ENCODE peak calls at places on chromosomes 3 and 15, in five cellular contexts. P is esophagus muscularis mucosa, Q is suprapubic skin, E is gastrocnemius medialis, A is progenitor cell of endocrine pancreas. G is an unnamed sample.

GRCh38 chr3:43161684-43162512 is 56.0 kb upstream of the POMGNT2 start:
- DNase-seq in P (peak), Q (no peak), E (no peak), A (no peak), G (peak)

GRCh38 chr3:187742351-187743171 is 2.7 kb downstream of the BCL6 start:
- DNase-seq in P (no peak), Q (no peak), E (peak), A (no peak), G (no peak)

GRCh38 chr15:43253431-43254403 is 13.0 kb downstream of the TGM5 start:
- DNase-seq in P (no peak), Q (no peak), E (peak), A (no peak), G (no peak)

GRCh38 chr15:25378501-25378901 is 60.3 kb downstream of the UBE3A start:
- DNase-seq in P (no peak), Q (no peak), E (no peak), A (no peak), G (no peak)

GRCh38 chr3:101829066-101829830 is 20.1 kb upstream of the NFKBIZ start:
- DNase-seq in P (no peak), Q (no peak), E (peak), A (no peak), G (no peak)

GRCh38 chr3:129015388-129016105 is 14.4 kb downstream of the EFCC1 start:
- DNase-seq in P (no peak), Q (no peak), E (no peak), A (no peak), G (no peak)

GRCh38 chr3:52892625-52893311 is 4.6 kb downstream of the STIMATE start:
- DNase-seq in P (no peak), Q (no peak), E (no peak), A (no peak), G (peak)

GRCh38 chr15:79171320-79172031 is 80.9 kb upstream of the RASGRF1 start:
- DNase-seq in P (no peak), Q (no peak), E (no peak), A (no peak), G (peak)

GRCh38 chr3:129036234-129037092 is 24.1 kb upstream of the GP9 start:
- DNase-seq in P (no peak), Q (no peak), E (no peak), A (no peak), G (no peak)

GRCh38 chr3:18127181-18127863 is 297.8 kb downstream of the SATB1 start:
- DNase-seq in P (no peak), Q (no peak), E (no peak), A (no peak), G (no peak)

GRCh38 chr3:155197786-155198185 is 95.7 kb downstream of the STRIT1 start:
- DNase-seq in P (no peak), Q (no peak), E (no peak), A (no peak), G (no peak)

GRCh38 chr3:111676177-111677021 is 81.3 kb upstream of the ZBED2 start:
- DNase-seq in P (no peak), Q (no peak), E (no peak), A (no peak), G (no peak)

GRCh38 chr3:27311400-27311799 is 57.8 kb downstream of the NEK10 start:
- DNase-seq in P (no peak), Q (no peak), E (no peak), A (no peak), G (no peak)

GRCh38 chr15:34336947-34337556 is 529 bp downstream of the SLC12A6 start:
- DNase-seq in P (no peak), Q (no peak), E (peak), A (no peak), G (no peak)

GRCh38 chr3:185820973-185821758 is 3.7 kb downstream of the IGF2BP2 start:
- DNase-seq in P (no peak), Q (no peak), E (no peak), A (no peak), G (no peak)

GRCh38 chr3:69699183-69699582 is 40.1 kb upstream of the MITF start:
- DNase-seq in P (no peak), Q (no peak), E (no peak), A (no peak), G (no peak)

GRCh38 chr15:58666957-58667356 is 82.5 kb downstream of the ADAM10 start:
- DNase-seq in P (no peak), Q (no peak), E (no peak), A (no peak), G (no peak)

GRCh38 chr3:53842436-53843194 is 3.6 kb downstream of the CHDH start:
- DNase-seq in P (no peak), Q (no peak), E (no peak), A (peak), G (no peak)

GRCh38 chr15:29071193-29071906 is 185.6 kb downstream of the APBA2 start:
- DNase-seq in P (no peak), Q (no peak), E (no peak), A (no peak), G (no peak)

GRCh38 chr3:50190921-50191660 is at the start of gene GNAT1:
- DNase-seq in P (no peak), Q (no peak), E (no peak), A (no peak), G (no peak)

GRCh38 chr3:186097663-186098451 is 11.0 kb downstream of the ETV5 start:
- DNase-seq in P (no peak), Q (peak), E (no peak), A (peak), G (peak)

GRCh38 chr3:122094125-122094524 is 39.0 kb downstream of the CD86 start:
- DNase-seq in P (no peak), Q (no peak), E (no peak), A (no peak), G (no peak)

GRCh38 chr3:122088519-122088918 is 33.4 kb downstream of the CD86 start:
- DNase-seq in P (no peak), Q (no peak), E (no peak), A (no peak), G (no peak)

GRCh38 chr3:122094693-122095092 is 39.5 kb downstream of the CD86 start:
- DNase-seq in P (no peak), Q (no peak), E (no peak), A (no peak), G (no peak)

GRCh38 chr3:122091602-122092006 is 36.4 kb downstream of the CD86 start:
- DNase-seq in P (no peak), Q (no peak), E (no peak), A (no peak), G (no peak)

DNA sequence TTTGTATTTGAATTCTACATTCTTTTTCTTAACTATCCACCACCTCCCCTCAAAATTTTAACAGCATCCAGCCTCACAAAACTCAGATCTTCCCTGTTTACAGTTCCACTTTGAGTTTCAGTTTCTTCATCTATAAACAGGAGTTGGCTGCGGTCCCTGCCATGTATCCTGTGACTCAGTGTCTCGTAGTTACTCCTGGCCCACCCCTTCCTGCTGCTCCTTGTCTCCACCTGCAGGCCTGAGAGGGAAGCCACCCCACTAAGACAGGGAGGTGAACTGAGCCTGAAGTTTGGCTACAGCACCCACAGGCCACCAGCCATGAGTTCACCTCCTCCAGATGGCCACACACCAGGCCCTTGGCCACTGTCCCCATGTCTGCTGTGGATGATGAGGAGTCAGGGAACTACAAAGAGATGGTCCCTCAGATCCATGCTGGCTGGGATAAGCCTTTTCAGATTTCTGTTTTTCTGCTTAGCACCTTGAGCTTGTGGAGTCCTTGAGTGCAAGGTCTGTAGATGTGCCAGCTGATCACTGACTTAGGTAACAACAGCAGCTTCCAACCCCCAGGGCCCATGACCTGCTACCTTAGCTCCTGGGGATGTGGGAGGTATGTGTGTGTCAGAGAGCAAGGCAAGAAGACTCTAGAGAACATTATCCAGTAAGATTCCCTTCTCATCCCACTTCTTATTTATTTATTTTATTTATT is 37.5 kb downstream of the CD86 start:
- DNase-seq in P (no peak), Q (no peak), E (no peak), A (no peak), G (no peak)
- TF ChIP-seq CTCF in P (no peak), Q (no peak), E (no peak), A (peak), G (no peak)

DNA sequence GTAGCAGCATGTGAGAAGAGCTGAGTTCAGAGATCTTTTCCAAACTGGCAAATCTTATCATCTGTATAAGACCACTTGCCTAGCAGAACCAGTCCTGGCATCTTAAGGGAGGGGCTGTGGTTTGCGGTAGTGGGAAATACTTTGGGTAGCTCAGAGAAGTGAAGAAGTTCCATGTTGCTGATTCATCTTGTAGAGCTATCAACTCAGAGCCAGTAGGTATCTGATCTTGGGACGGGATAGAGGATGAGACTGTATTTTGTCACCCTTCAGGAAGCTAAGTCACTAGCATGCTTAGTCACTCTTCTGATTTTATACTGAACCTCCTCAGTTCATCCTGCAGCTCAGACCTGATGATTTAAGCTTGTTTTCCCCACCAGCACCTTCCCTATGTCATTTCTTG is 211.4 kb downstream of the NR1D2 start:
- DNase-seq in P (no peak), Q (no peak), E (no peak), A (no peak), G (no peak)
- TF ChIP-seq CTCF in P (no peak), Q (no peak), E (no peak), A (no peak), G (no peak)

GRCh38 chr3:121885386-121885785 is 8.8 kb upstream of the SLC15A2 start:
- DNase-seq in P (no peak), Q (no peak), E (no peak), A (no peak), G (no peak)

GRCh38 chr3:121878411-121878810 is 15.8 kb upstream of the SLC15A2 start:
- DNase-seq in P (no peak), Q (no peak), E (no peak), A (no peak), G (no peak)

DNA sequence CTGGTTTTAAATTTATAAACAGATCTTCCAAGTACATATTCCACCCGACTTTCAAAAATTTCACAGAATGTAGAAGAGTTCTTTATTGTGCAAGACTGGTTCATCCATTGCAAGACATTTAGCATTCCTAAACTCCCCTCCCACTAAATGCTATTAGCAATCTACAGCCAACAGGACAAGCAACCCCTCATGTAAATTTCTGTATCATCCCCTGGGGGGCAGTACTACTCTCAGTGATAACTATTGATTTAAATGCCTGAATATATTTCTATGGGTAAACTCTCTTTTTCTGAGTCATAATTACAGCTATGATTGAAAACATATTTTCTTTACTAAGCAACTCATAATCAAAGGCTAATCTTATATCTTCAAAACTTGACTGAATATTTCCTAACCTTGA is 10.7 kb upstream of the SLC15A2 start:
- DNase-seq in P (no peak), Q (no peak), E (no peak), A (no peak), G (no peak)
- TF ChIP-seq CTCF in P (no peak), Q (no peak), E (no peak), A (peak), G (peak)

DNA sequence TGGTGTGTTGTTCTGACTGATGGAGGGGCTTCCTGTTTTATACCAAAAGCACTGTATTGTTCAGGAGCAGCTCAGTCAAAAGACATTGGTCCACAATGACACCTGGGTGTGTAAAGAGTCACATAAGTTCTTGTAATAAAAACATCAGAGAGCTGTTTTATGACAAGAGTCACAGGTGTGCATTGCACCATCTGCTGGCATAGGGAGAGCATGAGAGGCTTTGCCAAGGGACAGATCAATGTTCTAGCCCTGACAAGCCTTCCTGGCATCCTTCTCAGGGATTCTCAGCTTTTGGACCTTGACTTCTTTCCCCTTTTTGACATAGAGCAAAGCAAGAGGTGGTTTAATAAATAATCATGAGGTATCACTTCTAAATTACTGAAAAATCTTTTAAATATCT is 20.5 kb downstream of the ARPP21 start:
- DNase-seq in P (no peak), Q (no peak), E (peak), A (no peak), G (no peak)
- TF ChIP-seq CTCF in P (no peak), Q (no peak), E (no peak), A (peak), G (peak)

DNA sequence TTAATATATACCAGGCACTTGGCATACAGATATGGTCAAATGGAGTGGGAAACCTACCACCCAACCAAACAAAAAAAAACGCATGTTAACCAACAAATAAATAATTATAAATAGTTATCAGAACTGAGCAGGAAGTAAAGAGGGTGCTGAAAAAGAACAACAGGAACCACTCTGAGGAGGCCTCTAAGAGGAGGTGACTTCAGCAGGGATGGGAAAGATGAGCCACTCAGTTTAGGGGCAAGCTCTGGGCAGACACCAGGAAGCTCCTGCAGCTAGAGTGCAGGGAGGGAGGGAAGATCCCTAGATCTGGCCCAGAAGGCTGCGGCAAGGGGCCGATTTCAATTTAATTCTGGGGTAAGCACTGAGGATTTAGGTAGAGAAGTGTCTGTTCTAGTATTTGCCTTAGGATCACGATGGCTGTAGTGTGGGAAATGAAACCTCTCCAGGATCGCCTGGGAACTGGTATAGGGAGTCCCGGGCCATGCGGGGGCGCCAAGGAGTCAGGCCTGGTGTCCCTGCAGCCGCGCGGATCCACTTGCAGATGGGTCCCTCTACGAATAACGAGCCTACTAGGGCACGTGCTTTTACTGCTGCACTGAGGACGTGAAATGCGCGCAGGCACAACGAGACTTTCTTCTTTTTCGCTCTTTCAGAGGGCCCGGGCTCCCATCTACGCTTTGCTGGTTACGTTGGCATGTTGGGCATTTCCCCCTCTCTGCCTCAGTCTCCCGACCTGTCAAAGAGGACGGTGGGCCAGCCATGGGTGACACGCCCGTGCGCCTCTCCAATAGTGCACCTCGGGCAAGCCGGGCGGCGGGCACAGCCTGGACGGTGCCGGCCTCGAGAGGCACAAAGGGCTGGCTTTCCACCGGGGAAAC is 1.5 kb upstream of the LIMD1 start:
- DNase-seq in P (peak), Q (peak), E (peak), A (peak), G (peak)
- TF ChIP-seq CTCF in P (peak), Q (peak), E (peak), A (peak), G (peak)

GRCh38 chr3:174355505-174355904 is 503.6 kb upstream of the NAALADL2 start:
- DNase-seq in P (no peak), Q (no peak), E (no peak), A (no peak), G (no peak)
- TF ChIP-seq CTCF in P (no peak), Q (no peak), E (peak), A (no peak), G (peak)